ENCODE peak calls at places on chromosomes 11 and 22, in ten cellular contexts. Z is activated T-cell treated with anti-CD3 and anti-CD28 coated beads, Interleukin-2, amount 50 U/mL, for 72 hours; Q is transverse colon; M is activated CD8-positive, alpha-beta T cell treated with anti-CD3 and anti-CD28 coated beads, Interleukin-2, amount 10 ng/mL, durations not matched to agents 7 days and 5 days; D is HT1080; T is NCI-H1694; R is SK-N-MC; H is progenitor cell of endocrine pancreas; S is dermis blood vessel endothelial cell; I is HS-5. G is an unnamed sample.

GRCh38 chr11:18540207-18541009 is 13.7 kb upstream of the TSG101 start:
- DNase-seq in I (no peak), Q (no peak), H (no peak), T (no peak), D (peak; percentile 8), Z (no peak), R (no peak), S (peak; percentile 54), M (no peak), G (no peak)

GRCh38 chr22:42439821-42440674 is 7.8 kb upstream of the NFAM1 start:
- DNase-seq in Z (no peak), T (no peak), Q (no peak), R (no peak), H (no peak), M (no peak), D (peak; percentile 15), S (peak; percentile 14), I (no peak), G (no peak)

GRCh38 chr11:60857378-60858232 is 1.9 kb upstream of the PTGDR2 start:
- DNase-seq in S (no peak), D (peak; percentile 69), Z (no peak), H (no peak), M (no peak), Q (no peak), T (no peak), R (no peak), I (no peak), G (no peak)

GRCh38 chr11:66408488-66409214 is 12.2 kb upstream of the NPAS4 start:
- DNase-seq in H (peak; percentile 94), S (peak; percentile 91), Q (peak; percentile 90), I (peak; percentile 56), D (peak; percentile 74), T (peak; percentile 78), Z (peak; percentile 96), M (peak; percentile 93), R (peak; percentile 42), G (peak; percentile 84)

GRCh38 chr22:42468841-42469240 is 36.6 kb upstream of the NFAM1 start:
- DNase-seq in Q (no peak), Z (no peak), D (peak; percentile 26), H (no peak), T (no peak), M (no peak), S (no peak), R (no peak), I (peak; percentile 57), G (no peak)

GRCh38 chr11:11397043-11397415 is 44.0 kb upstream of the CSNK2A3 start:
- DNase-seq in Z (no peak), T (no peak), M (no peak), R (no peak), Q (no peak), H (no peak), I (no peak), D (no peak), S (no peak), G (no peak)

GRCh38 chr22:37563153-37564081 is 3.1 kb downstream of the CDC42EP1 start:
- DNase-seq in I (peak; percentile 77), T (no peak), Z (no peak), M (no peak), R (no peak), D (peak; percentile 94), H (no peak), S (peak; percentile 82), Q (peak; percentile 77), G (peak; percentile 85)

GRCh38 chr22:19429950-19430889 is 1.3 kb downstream of the HIRA start:
- DNase-seq in M (peak; percentile 65), T (no peak), Q (peak; percentile 26), R (no peak), I (no peak), D (peak; percentile 18), Z (peak; percentile 26), S (peak; percentile 30), H (no peak), G (no peak)

GRCh38 chr11:129314381-129314780 is 61.3 kb upstream of the BARX2 start:
- DNase-seq in H (no peak), D (no peak), R (no peak), Q (no peak), M (no peak), Z (no peak), S (no peak), I (no peak), T (no peak), G (no peak)

GRCh38 chr11:908273-908672 is 2.3 kb downstream of the CHID1 start:
- DNase-seq in Z (no peak), R (no peak), M (no peak), D (no peak), T (no peak), S (no peak), I (no peak), H (no peak), Q (no peak), G (no peak)

GRCh38 chr11:60786811-60787567 is 1.9 kb downstream of the MS4A10 start:
- DNase-seq in H (no peak), D (peak; percentile 58), Z (no peak), S (peak; percentile 98), Q (peak; percentile 71), T (peak; percentile 19), M (no peak), R (no peak), I (peak; percentile 6), G (peak; percentile 38)

GRCh38 chr11:57635236-57635635 is 14.5 kb downstream of the YPEL4 start:
- DNase-seq in Z (no peak), M (no peak), H (no peak), I (no peak), R (no peak), D (no peak), T (no peak), Q (no peak), S (no peak), G (no peak)

GRCh38 chr22:17845790-17846189 is 71.5 kb upstream of the BID start:
- DNase-seq in Z (no peak), R (no peak), S (no peak), D (no peak), I (no peak), T (no peak), Q (no peak), M (no peak), H (no peak), G (no peak)

GRCh38 chr22:48927591-48927990 is 900.1 kb downstream of the BRD1 start:
- DNase-seq in Q (no peak), D (no peak), R (no peak), S (no peak), T (no peak), H (no peak), Z (no peak), M (peak; percentile 12), I (no peak), G (no peak)

GRCh38 chr11:113528982-113529381 is 53.8 kb upstream of the DRD2 start:
- DNase-seq in H (no peak), Z (no peak), T (no peak), M (no peak), D (peak; percentile 41), I (no peak), R (no peak), S (no peak), Q (no peak), G (no peak)

GRCh38 chr11:36073411-36074203 is 129.7 kb downstream of the LDLRAD3 start:
- DNase-seq in I (peak; percentile 29), M (no peak), R (no peak), Q (no peak), D (peak; percentile 35), H (no peak), T (peak; percentile 59), S (peak; percentile 85), Z (no peak), G (peak; percentile 72)

GRCh38 chr22:39087881-39088687 is 9.0 kb upstream of the APOBEC3H start:
- DNase-seq in Q (no peak), D (no peak), H (no peak), I (no peak), Z (no peak), M (no peak), T (no peak), S (no peak), R (no peak), G (no peak)

GRCh38 chr22:39312410-39312809 is 7.0 kb downstream of the RPL3 start:
- DNase-seq in Z (no peak), T (no peak), H (no peak), S (no peak), D (no peak), R (no peak), I (no peak), Q (no peak), M (no peak), G (no peak)

GRCh38 chr11:100574894-100575769 is 112.0 kb upstream of the ARHGAP42 start:
- DNase-seq in T (no peak), M (no peak), I (peak; percentile 77), S (peak; percentile 69), D (peak; percentile 24), Z (no peak), R (peak; percentile 45), H (no peak), Q (no peak), G (no peak)

GRCh38 chr11:77821349-77821851 is 456 bp downstream of the AAMDC start:
- DNase-seq in Q (peak; percentile 27), R (no peak), M (peak; percentile 24), I (no peak), S (peak; percentile 36), T (no peak), D (peak; percentile 36), Z (peak; percentile 8), H (no peak), G (no peak)

G was measured in AG04450.